ENCODE peak calls at places on chromosomes 7 and 10, in four cellular contexts. N, S, B and E are unnamed samples.

GRCh38 chr7:76234931-76235441 is 33.3 kb downstream of the SRRM3 start:
- DNase-seq in N (peak), S (no peak), B (peak), E (peak)

GRCh38 chr7:7201583-7202374 is 19.4 kb downstream of the C1GALT1 start:
- DNase-seq in N (no peak), S (no peak), B (no peak), E (no peak)

GRCh38 chr7:157043745-157044144 is 33.3 kb upstream of the MNX1 start:
- DNase-seq in N (no peak), S (no peak), B (no peak), E (no peak)

GRCh38 chr10:114648368-114648767 is 9.7 kb downstream of the ABLIM1 start:
- DNase-seq in N (no peak), S (no peak), B (peak), E (no peak)

GRCh38 chr10:127044191-127044590 is 139.0 kb downstream of the DOCK1 start:
- DNase-seq in N (no peak), S (no peak), B (peak), E (no peak)

GRCh38 chr10:59675812-59676211 is 33.8 kb downstream of the SLC16A9 start:
- DNase-seq in N (peak), S (no peak), B (no peak), E (peak)

GRCh38 chr7:25976630-25977029 is 175.4 kb upstream of the NFE2L3 start:
- DNase-seq in N (no peak), S (no peak), B (no peak), E (no peak)

GRCh38 chr10:7399533-7399932 is 11.3 kb downstream of the SFMBT2 start:
- DNase-seq in N (no peak), S (no peak), B (no peak), E (no peak)

GRCh38 chr7:53800746-53801145 is 741.4 kb upstream of the VSTM2A start:
- DNase-seq in N (no peak), S (no peak), B (no peak), E (no peak)

GRCh38 chr7:68246189-68246633 is 1249.6 kb downstream of the TYW1 start:
- DNase-seq in N (peak), S (no peak), B (peak), E (no peak)

GRCh38 chr7:30029696-30030095 is 1.5 kb downstream of the PLEKHA8 start:
- DNase-seq in N (no peak), S (no peak), B (no peak), E (no peak)

GRCh38 chr7:19122018-19122588 is 4.7 kb upstream of the TWIST1 start:
- DNase-seq in N (peak), S (no peak), B (no peak), E (no peak)

GRCh38 chr7:96076350-96076707 is 245.6 kb downstream of the SLC25A13 start:
- DNase-seq in N (no peak), S (no peak), B (no peak), E (peak)

GRCh38 chr10:72564596-72564995 is 61.3 kb downstream of the MICU1 start:
- DNase-seq in N (no peak), S (no peak), B (no peak), E (no peak)

GRCh38 chr10:110784198-110784597 is 87.5 kb upstream of the PDCD4 start:
- DNase-seq in N (no peak), S (no peak), B (peak), E (no peak)

GRCh38 chr10:127456122-127456521 is 93.0 kb upstream of the NPS start:
- DNase-seq in N (no peak), S (no peak), B (no peak), E (no peak)

GRCh38 chr10:30813872-30814471 is 184.4 kb upstream of the LYZL2 start:
- DNase-seq in N (no peak), S (peak), B (no peak), E (no peak)

GRCh38 chr10:90856261-90856660 is 1.6 kb downstream of the HTR7 start:
- DNase-seq in N (peak), S (no peak), B (no peak), E (no peak)

GRCh38 chr10:126240483-126240882 is 147.8 kb downstream of the ADAM12 start:
- DNase-seq in N (no peak), S (no peak), B (no peak), E (no peak)

GRCh38 chr7:48839108-48839507 is 85.2 kb upstream of the CDC14C start:
- DNase-seq in N (no peak), S (no peak), B (no peak), E (no peak)

GRCh38 chr7:102253973-102254370 is 32.7 kb upstream of the SH2B2 start:
- DNase-seq in N (no peak), S (no peak), B (no peak), E (no peak)

GRCh38 chr10:82874671-82875070 is 999.7 kb downstream of the NRG3 start:
- DNase-seq in N (peak), S (no peak), B (no peak), E (no peak)

GRCh38 chr7:79096361-79096805 is 357.1 kb downstream of the MAGI2 start:
- DNase-seq in N (no peak), S (no peak), B (no peak), E (no peak)

GRCh38 chr7:47460251-47460989 is 121.5 kb downstream of the TNS3 start:
- DNase-seq in N (no peak), S (peak), B (no peak), E (no peak)

GRCh38 chr7:39565538-39565937 is 666 bp upstream of the YAE1 start:
- DNase-seq in N (no peak), S (no peak), B (no peak), E (no peak)

GRCh38 chr10:117921421-117921820 is 125.3 kb downstream of the RAB11FIP2 start:
- DNase-seq in N (no peak), S (no peak), B (no peak), E (no peak)

GRCh38 chr7:151394076-151395035 is 15.5 kb downstream of the WDR86 start:
- DNase-seq in N (no peak), S (no peak), B (no peak), E (no peak)

GRCh38 chr10:33193867-33194521 is 140.5 kb downstream of the NRP1 start:
- DNase-seq in N (no peak), S (peak), B (peak), E (no peak)

GRCh38 chr10:78688945-78689935 is 379.5 kb upstream of the ZMIZ1 start:
- DNase-seq in N (no peak), S (peak), B (no peak), E (no peak)

GRCh38 chr10:71727429-71728217 is 8.0 kb upstream of the C10orf105 start:
- DNase-seq in N (peak), S (no peak), B (peak), E (no peak)

GRCh38 chr7:43292384-43292783 is 179.9 kb downstream of the HECW1 start:
- DNase-seq in N (no peak), S (no peak), B (no peak), E (no peak)

GRCh38 chr10:100019824-100020160 is 10.0 kb upstream of the DNMBP start:
- DNase-seq in N (no peak), S (no peak), B (no peak), E (no peak)
- TF ChIP-seq CTCF in N (no peak), S (no peak), B (peak), E (peak)

GRCh38 chr7:100400656-100401055 is 27.4 kb downstream of the PILRA start:
- DNase-seq in N (peak), S (no peak), B (no peak), E (peak)
- TF ChIP-seq CTCF in N (peak), S (no peak), B (no peak), E (peak)

DNA sequence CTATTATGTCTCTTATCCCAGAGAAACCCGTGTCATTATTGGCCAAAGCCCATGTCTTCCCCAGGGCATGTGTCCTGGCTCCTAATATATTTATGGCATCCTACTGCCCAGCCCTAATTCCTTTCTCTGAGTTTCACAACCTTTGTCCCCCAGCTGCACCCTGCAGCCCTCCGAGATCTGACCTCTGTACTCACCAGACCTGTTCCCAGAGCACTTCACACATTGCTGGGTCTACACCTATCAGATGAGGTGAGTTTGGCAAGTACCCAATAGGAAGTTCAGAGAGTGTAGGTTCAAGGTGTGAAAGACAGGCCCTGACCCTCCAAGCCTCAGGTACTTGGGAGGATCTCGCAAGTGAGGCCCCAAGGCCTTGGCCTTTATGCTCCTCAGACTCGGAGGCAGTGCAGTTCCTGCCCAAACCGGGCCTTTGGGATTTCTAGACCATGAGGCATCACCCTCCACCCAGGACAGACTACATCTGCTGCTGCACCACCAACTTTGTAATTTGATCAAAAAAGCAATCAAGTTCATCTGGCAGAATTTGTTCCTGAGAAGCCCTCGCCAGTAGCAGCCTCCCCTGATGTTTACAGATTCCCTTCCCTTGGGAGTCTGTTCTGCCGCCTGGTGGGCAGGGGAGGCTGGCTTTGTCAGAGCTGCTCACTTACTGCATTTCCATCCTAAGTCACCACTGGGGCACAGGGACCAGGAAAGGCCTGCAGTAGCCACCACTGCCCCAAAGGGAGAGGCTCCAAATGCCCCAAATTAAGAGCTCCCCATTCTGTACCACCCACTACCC is 2.2 kb downstream of the CAMK2G start:
- DNase-seq in N (no peak), S (no peak), B (no peak), E (no peak)
- TF ChIP-seq CTCF in N (peak), S (peak), B (peak), E (peak)

DNA sequence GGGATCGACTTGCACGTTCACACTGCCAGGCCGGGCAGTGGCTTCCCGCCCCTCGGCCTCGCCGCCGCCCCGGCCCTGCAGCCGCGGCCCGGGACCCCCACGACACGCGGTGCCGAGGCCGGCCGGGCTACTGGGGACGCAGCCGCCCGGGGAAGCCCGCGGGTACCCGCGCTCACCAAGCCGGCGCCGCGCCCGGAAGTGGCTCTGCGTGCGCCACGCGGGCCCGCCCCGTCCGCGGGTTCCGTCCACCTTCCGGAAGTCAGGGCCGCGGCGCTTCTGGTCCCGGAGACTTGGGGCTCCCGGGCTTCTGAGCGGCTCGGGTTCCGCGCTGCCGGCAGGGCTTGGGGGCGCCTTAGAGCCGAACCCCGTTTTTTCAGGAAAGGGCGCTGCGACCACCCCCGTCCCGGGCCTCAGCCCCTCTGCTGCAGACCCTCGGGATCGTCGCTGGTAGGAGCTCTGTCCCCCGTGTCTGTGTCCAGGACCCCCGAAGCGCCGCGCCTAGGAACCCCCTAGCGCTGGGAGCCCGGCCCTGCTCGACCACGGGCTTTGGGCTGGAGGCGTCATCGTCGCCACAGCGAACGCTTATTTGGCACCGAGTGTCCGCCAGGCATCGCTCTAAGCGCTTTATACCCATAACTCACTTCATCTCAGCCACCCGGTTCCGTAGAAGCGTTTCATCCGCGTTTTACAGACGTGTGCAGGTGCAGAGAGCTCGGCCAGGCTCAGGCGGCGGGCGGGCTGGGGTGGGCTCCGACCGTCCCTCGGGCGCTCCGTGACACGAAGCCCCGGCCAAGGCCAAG is at the start of gene PSMG3:
- DNase-seq in N (peak), S (peak), B (peak), E (peak)
- TF ChIP-seq CTCF in N (peak), S (peak), B (peak), E (peak)

GRCh38 chr7:126057979-126058378 is 1128.4 kb upstream of the POT1 start:
- DNase-seq in N (no peak), S (no peak), B (no peak), E (no peak)
- TF ChIP-seq CTCF in N (no peak), S (no peak), B (no peak), E (no peak)

DNA sequence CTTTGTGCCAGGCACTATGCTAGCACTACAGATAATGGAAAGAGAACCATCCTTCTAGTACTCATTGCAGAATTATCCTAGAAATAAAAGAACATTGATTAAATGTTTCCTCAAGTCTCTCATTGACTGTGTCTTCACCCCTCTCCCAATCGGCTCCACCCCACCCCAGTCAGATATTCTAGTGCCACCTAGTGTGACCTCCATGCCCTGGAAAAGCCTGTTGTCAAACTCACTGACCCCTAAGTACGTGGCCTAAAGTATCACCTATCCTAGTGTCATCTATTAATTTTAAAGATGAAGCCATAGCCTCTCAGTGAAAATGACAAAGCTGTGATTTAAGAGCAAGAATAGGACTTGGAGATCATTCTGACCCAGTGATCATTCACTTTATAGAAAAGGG is 26.3 kb downstream of the LGI1 start:
- DNase-seq in N (no peak), S (no peak), B (no peak), E (no peak)
- TF ChIP-seq CTCF in N (no peak), S (no peak), B (no peak), E (no peak)

DNA sequence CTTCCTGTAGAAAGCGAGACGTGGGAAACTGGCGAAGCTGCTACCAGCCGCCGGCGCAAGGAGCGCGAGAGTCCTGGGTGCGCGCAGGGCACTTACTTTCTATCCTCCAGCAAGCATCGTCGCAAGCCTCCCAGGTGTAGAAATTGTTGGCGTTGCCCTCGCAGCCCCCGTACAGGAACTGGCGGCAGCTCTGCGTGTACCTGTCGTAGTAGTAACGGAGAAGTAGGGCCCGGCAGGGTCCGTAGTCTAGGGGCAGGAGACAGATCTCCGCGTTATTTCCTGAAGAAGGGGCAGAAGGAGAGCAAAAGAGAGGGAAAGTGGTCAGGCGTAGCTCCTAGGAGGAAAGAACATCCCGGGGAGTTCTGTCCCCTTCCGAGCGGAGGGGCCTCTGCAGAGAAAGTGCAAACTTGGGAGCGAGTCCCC is 501 bp downstream of the TFPI2 start:
- DNase-seq in N (peak), S (no peak), B (peak), E (peak)
- TF ChIP-seq CTCF in N (no peak), S (no peak), B (no peak), E (no peak)